ENCODE peak calls at places on chromosomes 3 and 15, in four cellular contexts. I is IMR-90, C is testis, X is ovary. P is an unnamed sample.

GRCh38 chr15:43133429-43134156 is at the start of gene TMEM62:
- DNase-seq in C (peak; percentile 80), X (peak; percentile 67), I (peak; percentile 44), P (peak; percentile 69)

GRCh38 chr3:197518794-197519451 is 36.8 kb downstream of the BDH1 start:
- DNase-seq in C (no peak), X (no peak), I (no peak), P (no peak)

GRCh38 chr15:74432968-74433591 is 678 bp downstream of the SEMA7A start:
- DNase-seq in I (no peak), X (no peak), C (no peak), P (no peak)

GRCh38 chr3:45664558-45664957 is 24.6 kb upstream of the SACM1L start:
- DNase-seq in C (peak; percentile 69), X (no peak), I (no peak), P (peak; percentile 74)

GRCh38 chr3:186932281-186933181 is 2.2 kb downstream of the ST6GAL1 start:
- DNase-seq in I (no peak), X (no peak), C (peak; percentile 43), P (peak; percentile 47)

GRCh38 chr3:88195951-88196434 is 46.2 kb downstream of the C3orf38 start:
- DNase-seq in C (no peak), X (no peak), I (peak; percentile 56), P (no peak)

GRCh38 chr3:124557433-124558232 is 172.6 kb upstream of the UMPS start:
- DNase-seq in C (peak; percentile 62), I (peak; percentile 71), X (no peak), P (no peak)

GRCh38 chr3:152331018-152331541 is 62.4 kb downstream of the MBNL1 start:
- DNase-seq in X (peak; percentile 29), I (peak; percentile 93), C (no peak), P (no peak)

GRCh38 chr3:2823016-2823415 is 287.2 kb downstream of the IL5RA start:
- DNase-seq in C (no peak), X (no peak), I (no peak), P (no peak)

GRCh38 chr15:89462198-89462912 is 34.0 kb downstream of the RHCG start:
- DNase-seq in C (peak; percentile 40), I (peak; percentile 23), X (no peak), P (no peak)

GRCh38 chr15:65954289-65954741 is 85.0 kb downstream of the RAB11A start:
- DNase-seq in C (no peak), I (peak; percentile 18), X (no peak), P (no peak)

GRCh38 chr3:26070854-26071253 is 281.0 kb downstream of the OXSM start:
- DNase-seq in I (no peak), C (no peak), X (no peak), P (no peak)

GRCh38 chr15:44719293-44719999 is 8.1 kb downstream of the B2M start:
- DNase-seq in C (no peak), X (no peak), I (peak; percentile 69), P (no peak)

GRCh38 chr15:31607656-31608055 is 281.0 kb downstream of the KLF13 start:
- DNase-seq in I (peak; percentile 31), X (no peak), C (no peak), P (no peak)

GRCh38 chr3:12158387-12159226 is at the start of gene TIMP4:
- DNase-seq in X (no peak), I (peak; percentile 28), C (peak; percentile 18), P (no peak)

GRCh38 chr15:44550256-44550655 is 13.3 kb downstream of the EIF3J start:
- DNase-seq in X (no peak), C (no peak), I (peak; percentile 55), P (no peak)

GRCh38 chr3:48064292-48064829 is 48.1 kb upstream of the MAP4 start:
- DNase-seq in I (peak; percentile 27), C (no peak), X (no peak), P (no peak)

GRCh38 chr3:171059978-171060377 is 33.5 kb upstream of the SLC2A2 start:
- DNase-seq in I (no peak), C (no peak), X (no peak), P (no peak)

GRCh38 chr15:69498987-69499386 is 46.4 kb downstream of the RPLP1 start:
- DNase-seq in X (no peak), I (no peak), C (no peak), P (no peak)

GRCh38 chr15:68621535-68621934 is 42.7 kb downstream of the CORO2B start:
- DNase-seq in I (no peak), C (no peak), X (no peak), P (no peak)

GRCh38 chr3:183734750-183735284 is 37.2 kb downstream of the YEATS2 start:
- DNase-seq in C (no peak), I (no peak), X (no peak), P (no peak)

GRCh38 chr3:83065861-83066260 is 1304.4 kb upstream of the GBE1 start:
- DNase-seq in X (no peak), C (no peak), I (no peak), P (no peak)

GRCh38 chr3:95627293-95627692 is 1187.1 kb upstream of the EPHA6 start:
- DNase-seq in C (no peak), I (no peak), X (no peak), P (no peak)

GRCh38 chr3:106007512-106007911 is 138.7 kb upstream of the CBLB start:
- DNase-seq in C (no peak), I (no peak), X (no peak), P (no peak)

DNA sequence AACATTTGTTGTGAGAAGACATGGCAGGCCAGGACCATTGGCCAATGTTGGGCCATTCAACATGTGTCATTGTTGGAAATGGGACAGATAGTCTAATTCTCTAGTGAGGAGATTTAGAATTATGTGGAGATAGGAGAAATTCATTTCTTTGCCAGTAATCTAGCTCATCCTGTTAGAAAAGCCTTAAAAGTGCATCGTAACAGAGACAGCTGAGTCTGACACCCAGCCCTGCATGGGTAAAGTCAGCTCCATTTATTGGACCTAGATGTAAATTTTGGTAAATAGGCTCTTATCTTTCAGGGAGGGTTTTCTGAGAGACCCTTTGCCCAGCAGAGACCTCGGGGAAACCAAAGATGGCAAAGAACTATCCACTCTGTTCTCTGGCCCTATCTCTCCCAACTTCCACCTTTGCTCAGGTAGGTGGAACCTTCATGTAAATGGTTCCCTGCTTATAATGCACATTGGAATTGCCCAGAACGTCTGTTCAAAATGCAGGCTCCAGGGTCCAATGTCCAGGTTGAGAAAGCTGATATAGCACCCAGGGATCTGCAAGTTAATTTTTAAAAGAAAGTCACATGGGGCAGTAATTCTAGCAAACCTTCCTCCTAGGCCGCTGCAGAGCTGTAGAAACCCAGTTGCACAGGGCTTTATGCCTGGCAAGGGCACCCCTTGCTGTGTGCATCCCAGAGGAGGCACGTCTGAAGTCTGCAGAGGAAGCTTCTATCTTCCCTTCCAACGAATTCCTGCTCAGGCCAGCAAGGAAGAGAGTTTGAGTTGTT is 365.9 kb upstream of the PROK2 start:
- DNase-seq in X (no peak), I (no peak), C (no peak), P (no peak)
- TF ChIP-seq POLR2A in X (no peak), I (no peak), C (no peak), P (no peak)

GRCh38 chr15:96442076-96442475 is 111.6 kb downstream of the NR2F2 start:
- DNase-seq in C (no peak), I (no peak), X (no peak), P (no peak)
- H3K27me3 ChIP-seq in C (no peaks in the 10 kb centered on the region), I (peaks cover 4% of the 10 kb centered on the region), X (no peaks in the 10 kb centered on the region), P (no peaks in the 10 kb centered on the region)

DNA sequence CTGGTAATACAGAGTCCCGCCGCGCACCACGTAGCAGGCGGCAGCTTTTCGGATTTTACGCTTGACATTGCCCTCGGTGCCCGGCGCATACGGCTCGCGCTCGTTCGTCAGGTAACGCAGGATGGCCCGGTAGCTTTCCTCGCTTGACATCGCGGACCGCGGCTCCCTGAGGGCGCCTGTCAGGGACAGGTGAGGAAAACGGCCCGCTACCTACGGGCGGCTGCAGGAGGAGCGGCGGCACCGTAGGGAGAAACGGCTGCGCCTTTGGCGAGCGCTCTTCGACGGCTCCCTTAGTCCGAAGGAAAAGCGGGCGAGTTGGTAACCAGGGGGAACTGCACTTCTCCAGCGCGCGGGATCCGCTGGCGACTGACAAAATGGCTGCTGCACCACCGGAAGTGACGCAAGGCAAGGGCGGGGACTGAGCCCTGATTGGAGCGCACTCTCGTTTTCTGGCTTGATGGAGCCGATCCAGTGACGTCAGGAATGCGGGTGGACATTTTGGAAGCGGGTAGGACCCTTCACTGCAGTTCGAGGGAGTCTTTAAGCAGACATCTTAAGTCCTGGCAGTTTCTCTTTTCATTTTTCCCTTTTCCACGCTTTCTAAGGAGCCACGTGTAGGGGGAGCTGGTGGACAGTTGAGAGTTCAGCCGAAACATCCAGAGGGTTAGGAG is at the start of gene ZBTB11:
- DNase-seq in X (peak; percentile 100), C (peak; percentile 100), I (peak; percentile 100), P (peak; percentile 100)
- TF ChIP-seq POLR2A in X (peak; percentile 93), C (peak; percentile 72), I (peak; percentile 42), P (peak; percentile 89)

GRCh38 chr3:38214560-38214959 is 49.2 kb downstream of the OXSR1 start:
- DNase-seq in C (no peak), I (peak; percentile 29), X (no peak), P (no peak)
- H3K27me3 ChIP-seq in C (no peaks in the 10 kb centered on the region), I (no peaks in the 10 kb centered on the region), X (no peaks in the 10 kb centered on the region), P (no peaks in the 10 kb centered on the region)